ENCODE peak calls at places on chromosomes 11 and 22, in six cellular contexts. O is coronary artery, C is OCI-LY7, L is astrocyte of the cerebellum, M is lower leg skin, Y is left lung. J is an unnamed sample.

GRCh38 chr11:66473167-66473566 is 6.5 kb downstream of the PELI3 start:
- DNase-seq in M (no peak), L (no peak), O (no peak), Y (no peak), C (no peak), J (no peak)

GRCh38 chr11:1834132-1834610 is 619 bp upstream of the SYT8 start:
- DNase-seq in M (no peak), Y (peak), O (no peak), L (no peak), C (no peak), J (no peak)

GRCh38 chr22:27651486-27651885 is 150.1 kb downstream of the MN1 start:
- DNase-seq in L (no peak), O (no peak), C (no peak), Y (no peak), M (no peak), J (no peak)

GRCh38 chr11:100706179-100706578 is 19.1 kb downstream of the ARHGAP42 start:
- DNase-seq in L (no peak), M (no peak), O (no peak), C (no peak), Y (no peak), J (no peak)

GRCh38 chr22:34781676-34782075 is 284.3 kb upstream of the ISX start:
- DNase-seq in C (no peak), M (no peak), Y (no peak), O (no peak), L (no peak), J (no peak)

GRCh38 chr11:37984991-37985390 is 1387.0 kb upstream of the RAG2 start:
- DNase-seq in L (no peak), Y (no peak), C (no peak), O (no peak), M (no peak), J (no peak)

GRCh38 chr22:45834241-45834640 is 142.7 kb downstream of the WNT7B start:
- DNase-seq in M (no peak), O (no peak), L (no peak), Y (no peak), C (no peak), J (no peak)

GRCh38 chr11:62269654-62270278 is at the start of gene SCGB2A2:
- DNase-seq in O (no peak), M (no peak), L (no peak), C (no peak), Y (no peak), J (no peak)

GRCh38 chr22:37237371-37238268 is 6.4 kb downstream of the RAC2 start:
- DNase-seq in O (no peak), L (peak), Y (peak), M (no peak), C (no peak), J (no peak)

GRCh38 chr11:111307472-111308108 is 9.2 kb downstream of the POU2AF3 start:
- DNase-seq in O (no peak), L (no peak), M (no peak), Y (no peak), C (no peak), J (no peak)

GRCh38 chr22:39351689-39352214 is 2.0 kb downstream of the SYNGR1 start:
- DNase-seq in O (no peak), M (no peak), C (peak), Y (no peak), L (peak), J (no peak)

GRCh38 chr11:100972046-100972445 is 157.6 kb downstream of the PGR start:
- DNase-seq in Y (no peak), C (no peak), M (no peak), O (no peak), L (no peak), J (no peak)

GRCh38 chr22:25447689-25448434 is 116.6 kb upstream of the GRK3 start:
- DNase-seq in C (peak), O (peak), L (peak), M (peak), Y (peak), J (peak)

GRCh38 chr11:44709281-44709562 is 17.5 kb upstream of the TSPAN18 start:
- DNase-seq in M (no peak), C (no peak), L (no peak), O (no peak), Y (no peak), J (no peak)

GRCh38 chr11:117871784-117872183 is 4.7 kb downstream of the FXYD6 start:
- DNase-seq in L (no peak), Y (no peak), O (no peak), M (peak), C (no peak), J (no peak)
- H3K4me3 ChIP-seq in L (no peak), Y (no peak), O (no peak), M (no peak), C (no peak), J (no peak)

GRCh38 chr22:19986410-19987341 is 29.9 kb downstream of the ARVCF start:
- DNase-seq in O (peak), Y (peak), L (peak), M (peak), C (peak), J (no peak)
- TF ChIP-seq CTCF in O (no peak), Y (no peak), L (no peak), M (no peak), C (no peak), J (no peak)

DNA sequence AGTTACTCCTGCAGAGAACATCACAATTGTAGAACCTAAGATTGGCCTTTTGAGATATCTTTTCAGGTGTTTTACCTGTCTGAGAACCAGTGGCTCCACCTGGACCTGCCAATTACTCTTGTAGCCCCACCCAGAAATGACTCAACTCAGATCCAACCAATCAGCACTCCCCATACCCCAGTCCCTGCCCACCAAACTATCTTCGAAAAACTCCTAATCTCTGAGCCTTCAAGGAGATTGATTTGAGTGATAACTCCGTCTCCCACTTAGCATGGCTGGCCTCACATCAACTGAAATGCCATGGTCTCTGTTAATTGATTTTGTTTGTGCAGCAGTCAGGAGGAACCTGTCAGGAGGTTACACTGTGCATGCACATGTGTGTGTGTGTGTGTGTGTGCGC is 103.6 kb downstream of the MTNR1B start:
- DNase-seq in C (no peak), Y (no peak), M (no peak), L (no peak), O (no peak), J (no peak)
- H3K4me3 ChIP-seq in C (no peak), Y (no peak), M (no peak), L (no peak), O (no peak), J (no peak)

GRCh38 chr11:107804219-107804618 is 54.4 kb downstream of the SLC35F2 start:
- DNase-seq in O (no peak), L (no peak), Y (no peak), M (no peak), C (no peak), J (no peak)

GRCh38 chr11:107801641-107802040 is 56.9 kb downstream of the SLC35F2 start:
- DNase-seq in L (no peak), O (no peak), M (no peak), Y (no peak), C (no peak), J (no peak)

GRCh38 chr11:107799245-107799859 is 59.2 kb downstream of the SLC35F2 start:
- DNase-seq in C (peak), L (peak), Y (peak), O (no peak), M (peak), J (peak)
- TF ChIP-seq CTCF in C (peak), L (peak), Y (peak), O (peak), M (no peak), J (peak)

GRCh38 chr11:63491614-63492372 is 826 bp upstream of the PLAAT5 start:
- DNase-seq in Y (no peak), O (no peak), L (no peak), M (no peak), C (no peak), J (no peak)
- H3K4me3 ChIP-seq in Y (peak), O (peak), L (peak), M (no peak), C (no peak), J (no peak)

GRCh38 chr11:14773755-14774154 is 118.3 kb downstream of the CYP2R1 start:
- DNase-seq in O (no peak), M (no peak), C (peak), Y (no peak), L (no peak), J (no peak)
- TF ChIP-seq CTCF in O (no peak), M (no peak), C (peak), Y (no peak), L (peak), J (peak)

GRCh38 chr11:78586452-78587046 is 11.9 kb upstream of the NARS2 start:
- DNase-seq in L (no peak), C (peak), Y (no peak), O (no peak), M (no peak), J (no peak)
- H3K4me3 ChIP-seq in L (no peak), C (no peak), Y (no peak), O (no peak), M (no peak), J (no peak)